ENCODE peak calls at places on chromosome 10, in six cellular contexts. B is IMR-90, T is mesenchymal stem cell, V is H9, Z is mesendoderm, Q is H1. L is an unnamed sample.
A peak's percentile ranks its signal among the peaks of the same experiment; 100 is the strongest.

GRCh38 chr10:103709341-103709920 is 145.9 kb downstream of the SH3PXD2A start:
- DNase-seq in B (peak; percentile 66), Z (no peak), Q (no peak), V (no peak), T (peak; percentile 41), L (no peak)

GRCh38 chr10:6498771-6499170 is 81.3 kb downstream of the PRKCQ start:
- DNase-seq in Z (no peak), V (no peak), Q (no peak), B (no peak), T (no peak), L (no peak)

GRCh38 chr10:60182691-60183090 is 207.0 kb downstream of the ANK3 start:
- DNase-seq in Q (no peak), V (no peak), B (peak; percentile 21), T (no peak), Z (no peak), L (no peak)

GRCh38 chr10:3886666-3887251 is 101.8 kb upstream of the KLF6 start:
- DNase-seq in Q (no peak), V (no peak), B (peak; percentile 96), Z (peak; percentile 83), T (peak; percentile 96), L (no peak)

GRCh38 chr10:73537709-73538108 is 41.9 kb upstream of the PPP3CB start:
- DNase-seq in V (no peak), Q (no peak), T (no peak), Z (peak; percentile 32), B (no peak), L (no peak)

GRCh38 chr10:178208-178607 is 43.0 kb downstream of the ZMYND11 start:
- DNase-seq in Z (no peak), V (no peak), T (peak; percentile 52), B (peak; percentile 68), Q (no peak), L (no peak)

GRCh38 chr10:105023706-105024105 is 382.6 kb downstream of the SORCS3 start:
- DNase-seq in T (no peak), Z (no peak), Q (no peak), V (no peak), B (no peak), L (no peak)

GRCh38 chr10:98131615-98132014 is 2.8 kb upstream of the R3HCC1L start:
- DNase-seq in Z (peak; percentile 22), T (no peak), B (no peak), Q (no peak), V (no peak), L (no peak)

GRCh38 chr10:31972519-31973041 is 43.9 kb upstream of the ARHGAP12 start:
- DNase-seq in B (no peak), T (no peak), Q (no peak), V (no peak), Z (no peak), L (no peak)

GRCh38 chr10:74290703-74291102 is 139.7 kb downstream of the ADK start:
- DNase-seq in Z (no peak), V (no peak), Q (no peak), B (peak; percentile 79), T (peak; percentile 73), L (no peak)

GRCh38 chr10:122510736-122511135 is 49.4 kb downstream of the HTRA1 start:
- DNase-seq in Q (no peak), Z (no peak), T (no peak), V (no peak), B (no peak), L (no peak)

GRCh38 chr10:21336476-21337170 is 188.9 kb downstream of the SKIDA1 start:
- DNase-seq in V (peak; percentile 74), Q (peak; percentile 56), T (peak; percentile 96), B (peak; percentile 97), Z (peak; percentile 98), L (peak; percentile 37)

GRCh38 chr10:88478256-88478655 is 104.9 kb downstream of the RNLS start:
- DNase-seq in Q (no peak), B (no peak), V (no peak), Z (no peak), T (no peak), L (no peak)

GRCh38 chr10:86798636-86799035 is 42.2 kb downstream of the BMPR1A start:
- DNase-seq in Z (peak; percentile 59), Q (no peak), B (peak; percentile 51), V (no peak), T (peak; percentile 72), L (no peak)

GRCh38 chr10:13788701-13789447 is 202.1 kb downstream of the PRPF18 start:
- DNase-seq in B (peak; percentile 68), Q (no peak), V (no peak), T (peak; percentile 72), Z (peak; percentile 39), L (no peak)

GRCh38 chr10:95818663-95819062 is 62.7 kb downstream of the ENTPD1 start:
- DNase-seq in Z (peak; percentile 48), T (peak; percentile 87), B (peak; percentile 82), V (no peak), Q (no peak), L (no peak)

GRCh38 chr10:98364432-98365102 is 50.4 kb downstream of the PYROXD2 start:
- DNase-seq in B (no peak), V (no peak), Z (no peak), Q (no peak), T (no peak), L (no peak)

GRCh38 chr10:133088524-133089460 is 1.1 kb downstream of the ADGRA1 start:
- DNase-seq in Z (no peak), B (no peak), T (no peak), V (no peak), Q (no peak), L (no peak)

GRCh38 chr10:59880976-59881510 is 25.3 kb downstream of the CCDC6 start:
- DNase-seq in B (no peak), T (no peak), V (no peak), Q (no peak), Z (peak; percentile 37), L (no peak)

GRCh38 chr10:21943633-21944265 is 59.8 kb downstream of the DNAJC1 start:
- DNase-seq in Q (no peak), T (peak; percentile 22), B (no peak), V (no peak), Z (no peak), L (no peak)

GRCh38 chr10:14742815-14743214 is 31.9 kb downstream of the FAM107B start:
- DNase-seq in V (no peak), Z (no peak), T (no peak), B (no peak), Q (no peak), L (no peak)

GRCh38 chr10:5659702-5660528 is 6.5 kb downstream of the ASB13 start:
- DNase-seq in Z (peak; percentile 63), B (peak; percentile 79), T (peak; percentile 72), V (no peak), Q (no peak), L (no peak)

DNA sequence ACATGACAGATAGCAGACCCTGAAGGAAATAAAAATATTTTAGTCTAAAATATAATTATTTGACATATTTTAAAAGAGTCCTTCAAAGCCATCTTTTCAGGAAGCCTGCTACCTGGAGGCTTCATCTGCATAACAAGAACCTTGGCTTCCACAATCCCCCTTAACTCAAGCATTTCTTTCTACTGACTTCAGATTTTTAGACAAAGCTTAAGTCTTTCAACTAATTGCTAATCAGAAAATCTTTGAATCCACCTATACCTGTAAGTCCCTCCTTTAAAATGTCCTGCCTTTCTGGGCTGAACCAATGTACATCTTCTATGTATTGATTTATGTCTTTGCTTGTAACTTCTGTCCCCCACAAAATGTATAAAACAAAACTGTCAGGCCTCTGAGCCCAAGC is 23.5 kb upstream of the PRF1 start:
- DNase-seq in T (no peak), Z (peak; percentile 65), Q (no peak), V (no peak), B (no peak), L (no peak)
- H2BK15ac ChIP-seq in T (no peak overlapping the region), Z (no peak overlapping the region), Q (no peak overlapping the region), V (no peak overlapping the region), B (no peak overlapping the region), L (no peak overlapping the region)

GRCh38 chr10:17643339-17643754 is 604 bp upstream of the STAM start:
- DNase-seq in Z (peak; percentile 83), V (peak; percentile 39), Q (no peak), T (peak; percentile 90), B (peak; percentile 78), L (no peak)
- H4K8ac ChIP-seq in Z (no peak overlapping the region), V (no peak overlapping the region), Q (peak overlapping the region; percentile 22), T (peak overlapping the region; percentile 62), B (peak overlapping the region; percentile 42), L (no peak overlapping the region)

DNA sequence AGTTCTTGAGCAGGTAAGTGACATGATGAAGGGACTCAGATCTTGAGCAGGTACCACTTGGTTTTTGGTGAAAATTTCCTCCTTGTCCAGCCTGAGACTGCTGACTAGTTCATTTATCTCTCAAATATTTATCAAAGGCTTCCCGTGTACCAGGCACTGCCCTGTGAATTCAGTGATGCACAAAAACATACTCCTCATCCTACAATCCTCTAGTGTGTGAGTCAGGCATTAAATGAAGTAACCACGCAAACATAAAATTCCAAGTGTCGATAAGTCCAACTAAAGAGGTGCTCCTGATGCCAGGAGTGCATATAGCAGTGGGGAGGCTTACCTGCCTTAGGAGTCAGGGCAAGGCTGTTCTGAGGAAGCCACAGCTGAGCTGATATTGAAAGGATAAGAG is 41.5 kb upstream of the LBX1 start:
- DNase-seq in Z (no peak), V (no peak), B (no peak), T (no peak), Q (no peak), L (no peak)
- H2BK15ac ChIP-seq in Z (no peak overlapping the region), V (no peak overlapping the region), B (no peak overlapping the region), T (no peak overlapping the region), Q (peak overlapping the region; percentile 81), L (no peak overlapping the region)

GRCh38 chr10:24722131-24722675 is 1.5 kb downstream of the ARHGAP21 start:
- DNase-seq in T (no peak), V (no peak), B (peak; percentile 18), Z (peak; percentile 18), Q (no peak), L (no peak)

GRCh38 chr10:24723386-24723787 is 300 bp downstream of the ARHGAP21 start:
- DNase-seq in Q (no peak), B (peak; percentile 36), V (no peak), T (peak; percentile 63), Z (no peak), L (peak; percentile 64)

GRCh38 chr10:24723788-24724380 is at the start of gene ARHGAP21:
- DNase-seq in T (peak; percentile 84), V (peak; percentile 61), Q (no peak), Z (peak; percentile 82), B (peak; percentile 68), L (peak; percentile 55)

GRCh38 chr10:24721254-24722106 is 2.2 kb downstream of the ARHGAP21 start:
- DNase-seq in Q (no peak), V (peak; percentile 43), B (peak; percentile 12), T (peak; percentile 52), Z (peak; percentile 48), L (no peak)

GRCh38 chr10:24722676-24723385 is 856 bp downstream of the ARHGAP21 start:
- DNase-seq in V (peak; percentile 48), T (peak; percentile 71), B (peak; percentile 40), Q (no peak), Z (peak; percentile 70), L (peak; percentile 60)
- H4K8ac ChIP-seq in V (no peak overlapping the region), T (peak overlapping the region; percentile 71), B (no peak overlapping the region), Q (peak overlapping the region; percentile 86), Z (no peak overlapping the region), L (no peak overlapping the region)

L was measured in neuronal stem cell.